ENCODE peak calls at places on chromosomes 5 and 9, in four cellular contexts. M is cardiac muscle cell, D is fibroblast of pulmonary artery, K is choroid plexus epithelial cell. H is an unnamed sample.

GRCh38 chr9:694499-695154 is 146.9 kb upstream of the DMRT1 start:
- DNase-seq in M (peak), D (peak), K (peak), H (peak)

GRCh38 chr5:15717002-15717401 is 217.0 kb downstream of the FBXL7 start:
- DNase-seq in M (peak), D (peak), K (no peak), H (no peak)

GRCh38 chr5:34571380-34572041 is 84.6 kb upstream of the RAI14 start:
- DNase-seq in M (peak), D (peak), K (peak), H (no peak)

GRCh38 chr5:54347221-54347865 is 37.0 kb upstream of the ARL15 start:
- DNase-seq in M (no peak), D (no peak), K (no peak), H (no peak)

GRCh38 chr5:126274396-126274795 is 148.8 kb upstream of the GRAMD2B start:
- DNase-seq in M (no peak), D (no peak), K (no peak), H (no peak)

GRCh38 chr9:33161011-33161588 is 6.0 kb downstream of the B4GALT1 start:
- DNase-seq in M (peak), D (peak), K (peak), H (peak)

GRCh38 chr5:102421647-102422046 is 77.2 kb downstream of the SLCO6A1 start:
- DNase-seq in M (no peak), D (no peak), K (no peak), H (peak)

GRCh38 chr9:103789686-103790085 is 304.4 kb upstream of the SMC2 start:
- DNase-seq in M (peak), D (peak), K (peak), H (no peak)

GRCh38 chr9:91884746-91885687 is 65.0 kb downstream of the ROR2 start:
- DNase-seq in M (peak), D (peak), K (peak), H (no peak)

GRCh38 chr5:145830594-145830993 is 4.5 kb downstream of the PRELID2 start:
- DNase-seq in M (peak), D (peak), K (peak), H (no peak)

GRCh38 chr5:180334176-180334575 is 19.0 kb downstream of the GFPT2 start:
- DNase-seq in M (no peak), D (no peak), K (no peak), H (no peak)

GRCh38 chr9:21153688-21154608 is 12.3 kb upstream of the IFNW1 start:
- DNase-seq in M (peak), D (peak), K (peak), H (no peak)

DNA sequence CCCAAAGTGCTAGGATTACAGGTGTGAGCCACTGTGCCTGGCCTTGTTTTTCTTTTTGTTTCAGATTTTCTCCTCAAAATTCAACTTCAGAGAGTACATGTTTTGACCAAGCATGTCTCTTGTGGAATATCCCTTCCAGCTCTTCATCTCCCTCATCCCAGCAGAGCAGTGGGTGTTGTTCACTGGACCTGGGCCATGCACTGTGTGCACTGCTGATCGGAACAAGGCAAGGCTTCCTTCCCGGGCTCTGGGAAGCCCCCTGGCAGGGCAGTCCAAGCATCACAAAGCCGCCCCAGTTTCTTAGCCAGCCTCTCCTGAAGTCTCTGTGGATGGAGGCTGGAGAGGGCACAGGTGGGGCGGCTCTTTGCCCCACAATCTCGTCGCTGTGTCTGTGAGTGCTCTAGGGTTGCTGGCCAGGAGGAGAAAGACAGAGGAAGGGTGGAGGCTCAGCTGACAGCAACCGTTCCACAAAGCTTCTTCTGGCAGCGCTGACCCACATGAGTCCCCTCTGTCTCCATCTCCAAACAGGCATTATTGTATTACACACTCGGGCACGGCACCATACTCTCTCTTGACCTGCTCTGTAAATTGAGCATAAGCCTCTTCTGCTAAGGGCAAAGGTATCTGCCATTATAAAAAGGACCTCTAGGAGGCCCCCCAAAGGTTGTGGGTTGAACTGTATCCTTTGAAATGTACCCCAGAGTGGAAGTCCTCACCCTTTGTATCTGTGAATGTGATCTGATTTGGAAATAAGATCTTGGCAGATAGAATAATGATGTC is 89.6 kb downstream of the TARS1 start:
- DNase-seq in M (no peak), D (no peak), K (no peak), H (no peak)
- TF ChIP-seq CTCF in M (no peak), D (no peak), K (peak), H (no peak)

GRCh38 chr5:39138182-39138487 is 63.9 kb upstream of the RICTOR start:
- DNase-seq in M (no peak), D (no peak), K (no peak), H (no peak)

GRCh38 chr5:39132792-39133191 is 58.6 kb upstream of the RICTOR start:
- DNase-seq in M (no peak), D (no peak), K (no peak), H (no peak)

GRCh38 chr5:39138892-39139291 is 64.7 kb upstream of the RICTOR start:
- DNase-seq in M (peak), D (peak), K (peak), H (no peak)

GRCh38 chr5:39140558-39141168 is 66.5 kb upstream of the RICTOR start:
- DNase-seq in M (no peak), D (no peak), K (no peak), H (no peak)

DNA sequence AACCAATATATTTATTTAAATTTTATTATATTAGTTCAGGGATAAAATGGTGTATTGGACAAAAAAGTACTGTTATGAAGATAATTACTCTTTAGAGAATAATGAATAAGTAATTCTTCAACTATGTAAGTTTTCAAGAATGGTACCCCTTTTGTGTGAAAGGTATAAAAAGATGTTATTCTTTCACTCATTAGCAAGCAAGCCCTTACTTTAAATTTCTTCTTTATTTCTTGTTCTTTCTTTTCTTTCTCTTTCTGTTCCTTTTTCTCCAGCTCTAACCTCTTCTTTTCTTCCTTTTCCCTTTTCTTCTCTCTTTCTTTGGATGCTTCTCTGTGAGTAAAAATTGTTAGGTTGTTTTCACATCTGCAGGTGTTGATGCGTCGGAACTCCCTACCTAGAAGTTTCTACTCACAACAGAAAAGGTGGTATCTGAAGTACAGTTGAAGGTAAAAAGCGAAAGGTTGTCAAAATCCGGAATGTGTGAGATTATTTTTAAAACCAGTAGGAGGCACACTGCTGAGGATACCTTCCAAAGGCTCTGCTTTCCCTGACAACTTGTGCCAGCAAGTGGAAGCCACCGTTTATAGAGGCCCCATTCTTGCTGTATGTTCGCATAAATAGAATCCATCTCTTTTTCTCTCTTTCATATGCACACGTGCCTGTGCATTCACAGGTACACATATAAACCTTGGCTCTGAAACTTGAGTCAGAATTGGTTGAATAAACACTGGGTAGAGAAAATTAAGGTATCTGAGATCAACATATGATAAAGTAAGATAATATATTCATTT is 63.4 kb upstream of the RICTOR start:
- DNase-seq in M (no peak), D (no peak), K (peak), H (no peak)
- TF ChIP-seq CTCF in M (peak), D (no peak), K (peak), H (no peak)

GRCh38 chr9:108535526-108535925 is 320.3 kb downstream of the ACTL7B start:
- DNase-seq in M (no peak), D (peak), K (peak), H (no peak)
- TF ChIP-seq CTCF in M (peak), D (peak), K (peak), H (peak)

GRCh38 chr5:163309850-163310365 is 127.5 kb upstream of the CCNG1 start:
- DNase-seq in M (no peak), D (no peak), K (no peak), H (no peak)
- TF ChIP-seq CTCF in M (no peak), D (no peak), K (no peak), H (no peak)

DNA sequence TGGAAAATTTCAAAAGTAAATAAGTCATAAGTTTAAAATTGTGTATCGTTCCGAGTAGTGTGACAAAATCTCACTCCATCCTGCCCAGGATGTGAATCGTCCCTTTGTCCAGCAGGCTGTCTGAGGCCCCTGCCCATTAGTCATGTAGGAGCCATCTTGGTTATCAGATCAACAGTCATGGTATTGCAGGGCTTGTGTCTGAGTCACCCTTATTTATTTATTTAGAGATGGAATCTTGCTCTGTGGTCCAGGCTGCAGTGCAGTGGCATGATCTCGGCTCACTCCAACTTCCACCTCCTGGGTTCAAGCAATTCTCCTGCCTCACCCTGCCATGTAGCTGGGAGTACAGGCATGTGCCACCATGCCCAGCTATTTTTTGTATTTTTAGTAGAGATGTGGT is 30.2 kb downstream of the ITGA2 start:
- DNase-seq in M (peak), D (peak), K (peak), H (no peak)
- TF ChIP-seq CTCF in M (no peak), D (peak), K (peak), H (no peak)

H was measured in heart right ventricle.